ENCODE peak calls at places on chromosomes 11 and 22, in eight cellular contexts. I, K, R, P, B, Q, M and D are unnamed samples.

GRCh38 chr11:16126361-16126760 is 230.0 kb downstream of the SOX6 start:
- DNase-seq in I (no peak), M (no peak), K (no peak), Q (peak), R (peak), P (peak), B (no peak), D (peak)

GRCh38 chr11:102932678-102933077 is 22.9 kb downstream of the MMP13 start:
- DNase-seq in B (no peak), R (no peak), Q (no peak), I (no peak), M (peak), K (no peak), P (no peak), D (no peak)

GRCh38 chr11:9060700-9061111 is 30.7 kb downstream of the SCUBE2 start:
- DNase-seq in R (no peak), I (no peak), Q (no peak), B (no peak), M (peak), P (peak), K (peak), D (no peak)

GRCh38 chr11:90434858-90435257 is 212.0 kb upstream of the CHORDC1 start:
- DNase-seq in P (peak), K (no peak), B (no peak), M (no peak), I (no peak), R (peak), Q (no peak), D (no peak)

GRCh38 chr11:72191961-72192381 is at the start of gene FOLR1:
- DNase-seq in M (no peak), P (no peak), K (peak), I (no peak), Q (no peak), B (no peak), R (no peak), D (no peak)

GRCh38 chr22:31490496-31490925 is 869 bp upstream of the EIF4ENIF1 start:
- DNase-seq in I (peak), M (peak), Q (peak), R (peak), B (no peak), P (peak), K (peak), D (no peak)

GRCh38 chr11:72226701-72227100 is 2.1 kb downstream of the INPPL1 start:
- DNase-seq in M (no peak), B (no peak), K (no peak), Q (peak), I (no peak), P (no peak), R (no peak), D (no peak)

GRCh38 chr11:118672865-118673264 is 6.6 kb downstream of the TREH start:
- DNase-seq in P (no peak), M (no peak), R (peak), Q (no peak), K (peak), I (no peak), B (no peak), D (no peak)

GRCh38 chr11:32416301-32416700 is 19.0 kb downstream of the WT1 start:
- DNase-seq in I (no peak), R (no peak), M (no peak), B (no peak), Q (no peak), P (no peak), K (no peak), D (no peak)

GRCh38 chr22:19043111-19044085 is 78.8 kb downstream of the DGCR2 start:
- DNase-seq in K (peak), P (no peak), B (no peak), I (no peak), Q (no peak), M (peak), R (no peak), D (no peak)

GRCh38 chr22:50403701-50404101 is 60.6 kb downstream of the PPP6R2 start:
- DNase-seq in I (peak), K (no peak), B (no peak), Q (peak), P (no peak), M (no peak), R (no peak), D (no peak)

GRCh38 chr11:68677432-68677831 is 6.9 kb upstream of the GAL start:
- DNase-seq in I (no peak), B (peak), R (peak), Q (peak), M (peak), K (peak), P (no peak), D (no peak)

GRCh38 chr11:73291196-73291595 is 16.9 kb upstream of the ARHGEF17 start:
- DNase-seq in M (no peak), I (no peak), Q (no peak), K (no peak), R (no peak), P (no peak), B (no peak), D (no peak)

GRCh38 chr11:64642418-64642735 is 51.4 kb downstream of the SLC22A12 start:
- DNase-seq in B (no peak), Q (no peak), M (no peak), I (no peak), P (no peak), K (no peak), R (no peak), D (no peak)

GRCh38 chr11:12963051-12963450 is 46.1 kb upstream of the RASSF10 start:
- DNase-seq in I (no peak), Q (no peak), K (no peak), R (no peak), M (no peak), P (no peak), B (no peak), D (no peak)

GRCh38 chr11:78685156-78685555 is 110.5 kb upstream of the NARS2 start:
- DNase-seq in M (no peak), K (no peak), I (no peak), R (no peak), B (no peak), Q (no peak), P (no peak), D (no peak)

GRCh38 chr11:129598378-129598777 is 217.3 kb upstream of the TMEM45B start:
- DNase-seq in I (no peak), B (no peak), K (no peak), M (no peak), R (no peak), P (no peak), Q (no peak), D (no peak)